ENCODE peak calls at places on chromosome 15, in seven cellular contexts. V is right cardiac atrium, X is pons, D is glomerular endothelial cell, O is adrenal gland, Z is dermis blood vessel endothelial cell, M is PC-3. J is an unnamed sample.

GRCh38 chr15:67968564-67969440 is 85.3 kb upstream of the PIAS1 start:
- DNase-seq in V (no peak), O (no peak), Z (no peak), D (no peak), M (no peak), X (no peak), J (no peak)

GRCh38 chr15:38005949-38006800 is 71.7 kb downstream of the TMCO5A start:
- DNase-seq in Z (no peak), M (no peak), X (peak), V (peak), D (no peak), O (peak), J (no peak)

GRCh38 chr15:95468820-95469219 is 861.7 kb upstream of the NR2F2 start:
- DNase-seq in Z (no peak), D (no peak), V (peak), O (no peak), M (no peak), X (no peak), J (no peak)

GRCh38 chr15:59680346-59680745 is 8.8 kb downstream of the BNIP2 start:
- DNase-seq in Z (no peak), V (no peak), X (no peak), O (no peak), M (no peak), D (no peak), J (no peak)

GRCh38 chr15:56844463-56844862 is 74.0 kb upstream of the TCF12 start:
- DNase-seq in Z (no peak), D (no peak), M (no peak), V (no peak), O (no peak), X (no peak), J (no peak)

GRCh38 chr15:49040151-49040550 is 6.1 kb downstream of the SECISBP2L start:
- DNase-seq in Z (no peak), V (no peak), O (no peak), D (no peak), X (peak), M (no peak), J (no peak)

GRCh38 chr15:37055481-37055880 is 44.9 kb downstream of the MEIS2 start:
- DNase-seq in M (no peak), X (no peak), Z (no peak), O (no peak), D (no peak), V (no peak), J (no peak)

GRCh38 chr15:23564798-23565394 is 578 bp upstream of the MKRN3 start:
- DNase-seq in M (no peak), O (no peak), V (no peak), X (peak), D (no peak), Z (no peak), J (no peak)

J was measured in left cardiac atrium.